ENCODE peak calls at places on chromosomes 5 and 9, in ten cellular contexts. N is GM23338, Y is body of pancreas, R is B cell, V is neural progenitor cell, K is tibial artery, I is AG04450, F is esophagus muscularis mucosa, M is cardiac muscle cell, B is pancreas. G is an unnamed sample.

GRCh38 chr9:128554155-128554862 is 1.9 kb downstream of the SPTAN1 start:
- DNase-seq in B (no peak), F (no peak), V (peak; percentile 85), Y (peak; percentile 70), N (peak; percentile 88), R (no peak), M (peak; percentile 85), I (peak; percentile 79), K (peak; percentile 66), G (peak; percentile 91)

GRCh38 chr5:34738381-34738780 is 82.3 kb downstream of the RAI14 start:
- DNase-seq in M (no peak), R (no peak), Y (no peak), K (no peak), B (no peak), F (no peak), N (no peak), V (no peak), I (no peak), G (no peak)

GRCh38 chr5:5650949-5651348 is 228.5 kb downstream of the ICE1 start:
- DNase-seq in N (no peak), F (no peak), R (no peak), B (no peak), K (no peak), I (no peak), Y (no peak), V (no peak), M (no peak), G (no peak)

GRCh38 chr5:32428426-32428825 is 16.1 kb downstream of the ZFR start:
- DNase-seq in M (no peak), F (no peak), I (no peak), R (no peak), K (no peak), Y (no peak), V (no peak), B (no peak), N (no peak), G (no peak)

GRCh38 chr5:143562935-143563334 is 159.4 kb upstream of the NR3C1 start:
- DNase-seq in B (no peak), I (no peak), N (no peak), M (no peak), F (no peak), Y (peak; percentile 57), R (no peak), V (no peak), K (peak; percentile 45), G (no peak)

GRCh38 chr9:35864695-35865255 is 5.4 kb downstream of the OR13J1 start:
- DNase-seq in F (peak; percentile 83), Y (no peak), K (no peak), I (no peak), V (no peak), M (no peak), R (no peak), N (no peak), B (no peak), G (no peak)

GRCh38 chr5:112106878-112107277 is 312.2 kb downstream of the EPB41L4A start:
- DNase-seq in N (no peak), I (no peak), R (no peak), B (no peak), Y (no peak), K (no peak), M (no peak), F (no peak), V (no peak), G (no peak)

GRCh38 chr5:91266184-91266705 is 116.9 kb downstream of the ARRDC3 start:
- DNase-seq in V (no peak), F (no peak), K (no peak), I (no peak), M (no peak), B (no peak), Y (no peak), R (no peak), N (no peak), G (peak; percentile 68)

GRCh38 chr5:151093476-151093889 is 12.6 kb upstream of the TNIP1 start:
- DNase-seq in F (no peak), R (no peak), N (no peak), I (no peak), M (no peak), K (peak; percentile 78), B (no peak), V (no peak), Y (peak; percentile 63), G (peak; percentile 97)

GRCh38 chr5:179762079-179762780 is 29.6 kb downstream of the MAML1 start:
- DNase-seq in M (no peak), Y (no peak), K (no peak), B (no peak), I (no peak), F (no peak), R (peak; percentile 58), V (no peak), N (peak; percentile 27), G (peak; percentile 61)

DNA sequence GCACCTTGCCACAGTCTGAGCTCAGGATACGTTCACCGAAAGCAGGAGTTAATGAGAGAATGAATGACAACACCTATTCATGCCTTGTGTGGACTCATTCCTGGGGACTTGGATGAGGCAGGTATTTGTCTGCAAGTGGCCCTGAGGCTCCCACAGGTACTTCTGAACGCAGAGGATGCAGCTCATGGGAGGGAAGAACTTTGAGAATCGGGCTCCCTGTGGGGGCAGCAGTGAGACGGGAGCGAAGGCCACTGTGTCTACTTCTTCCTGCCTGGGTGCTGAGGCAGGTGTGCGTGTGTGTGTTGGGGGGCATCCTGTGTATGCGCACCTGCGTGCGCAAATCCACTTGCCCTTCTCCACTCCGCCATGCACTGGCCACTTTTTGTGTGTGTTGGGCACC is 42.2 kb downstream of the PTPN3 start:
- DNase-seq in R (no peak), F (no peak), V (no peak), N (peak; percentile 70), K (no peak), M (no peak), I (no peak), Y (no peak), B (no peak), G (no peak)
- TF ChIP-seq CTCF in R (no peak), F (no peak), V (peak; percentile 8), N (no peak), K (no peak), M (no peak), I (no peak), Y (no peak), B (no peak), G (no peak)

GRCh38 chr5:72917371-72917776 is 38.5 kb upstream of the FCHO2 start:
- DNase-seq in R (no peak), F (no peak), B (no peak), K (no peak), V (no peak), I (no peak), Y (no peak), M (no peak), N (no peak), G (no peak)

GRCh38 chr5:72921103-72921502 is 34.7 kb upstream of the FCHO2 start:
- DNase-seq in N (no peak), V (no peak), B (no peak), K (no peak), R (no peak), M (no peak), F (no peak), I (no peak), Y (no peak), G (no peak)

GRCh38 chr5:72925336-72926010 is 30.4 kb upstream of the FCHO2 start:
- DNase-seq in V (no peak), R (no peak), I (no peak), N (no peak), Y (no peak), B (peak; percentile 54), F (no peak), M (no peak), K (no peak), G (no peak)

GRCh38 chr5:72921886-72922285 is 34.0 kb upstream of the FCHO2 start:
- DNase-seq in B (no peak), N (no peak), R (no peak), M (peak; percentile 9), K (no peak), F (no peak), I (no peak), V (no peak), Y (no peak), G (no peak)

DNA sequence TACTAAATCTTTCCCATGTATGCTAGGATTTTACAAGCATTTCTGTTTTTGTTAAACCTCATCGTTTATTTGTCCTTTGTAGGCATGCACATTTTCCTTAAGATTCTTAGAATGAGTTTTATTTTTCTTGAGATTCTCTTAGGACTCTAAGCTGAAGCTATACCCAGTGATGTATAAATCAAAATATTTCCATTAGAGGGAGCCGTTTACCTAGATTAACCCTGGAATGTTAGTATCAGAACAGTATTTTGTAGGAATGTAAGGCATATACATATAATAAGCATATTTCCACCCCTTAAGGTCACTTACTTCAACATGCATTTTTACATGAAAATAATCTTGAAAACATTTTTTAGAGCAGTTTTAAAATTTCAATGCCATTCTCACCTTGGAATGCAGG is 35.2 kb upstream of the FCHO2 start:
- DNase-seq in I (no peak), V (peak; percentile 8), R (no peak), M (no peak), K (no peak), F (no peak), Y (no peak), B (no peak), N (peak; percentile 54), G (peak; percentile 27)
- TF ChIP-seq CTCF in I (peak; percentile 48), V (peak; percentile 53), R (no peak), M (peak; percentile 21), K (peak; percentile 11), F (no peak), Y (peak; percentile 36), B (no peak), N (peak; percentile 70), G (peak; percentile 71)

DNA sequence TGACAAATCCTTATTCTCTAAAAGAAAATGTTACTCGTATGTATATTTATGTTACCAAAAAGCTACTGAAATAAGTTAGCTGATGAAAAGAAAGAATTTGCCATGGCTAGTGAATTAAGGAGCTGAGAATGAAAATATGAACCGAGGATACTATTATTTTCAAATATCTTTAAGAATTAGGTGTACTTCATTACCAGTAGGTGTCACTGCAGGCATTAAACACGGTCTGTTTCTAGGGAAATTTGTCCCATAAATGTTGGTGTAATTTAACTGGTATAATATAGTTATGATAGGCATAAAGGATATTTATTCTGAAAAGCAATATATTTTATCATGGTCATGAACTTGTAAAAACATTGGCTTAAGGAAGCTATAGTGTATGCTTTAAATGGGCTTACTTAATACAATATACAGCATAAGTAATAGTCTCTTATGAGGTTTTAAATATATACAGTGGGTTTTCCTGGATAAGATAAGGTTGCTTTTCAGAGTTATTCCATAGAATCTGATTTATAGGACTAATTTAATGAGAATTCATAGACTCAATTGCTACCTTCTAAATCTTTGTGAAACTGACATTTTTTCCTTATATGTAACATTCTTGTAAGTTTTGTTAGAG is 72.4 kb upstream of the MPDZ start:
- DNase-seq in M (peak; percentile 61), N (peak; percentile 65), R (no peak), V (peak; percentile 64), B (no peak), Y (peak; percentile 4), K (no peak), I (peak; percentile 11), F (no peak), G (peak; percentile 54)
- TF ChIP-seq CTCF in M (peak; percentile 56), N (peak; percentile 90), R (peak; percentile 46), V (peak; percentile 80), B (peak; percentile 35), Y (peak; percentile 51), K (peak; percentile 66), I (peak; percentile 60), F (peak; percentile 71), G (peak; percentile 83)

DNA sequence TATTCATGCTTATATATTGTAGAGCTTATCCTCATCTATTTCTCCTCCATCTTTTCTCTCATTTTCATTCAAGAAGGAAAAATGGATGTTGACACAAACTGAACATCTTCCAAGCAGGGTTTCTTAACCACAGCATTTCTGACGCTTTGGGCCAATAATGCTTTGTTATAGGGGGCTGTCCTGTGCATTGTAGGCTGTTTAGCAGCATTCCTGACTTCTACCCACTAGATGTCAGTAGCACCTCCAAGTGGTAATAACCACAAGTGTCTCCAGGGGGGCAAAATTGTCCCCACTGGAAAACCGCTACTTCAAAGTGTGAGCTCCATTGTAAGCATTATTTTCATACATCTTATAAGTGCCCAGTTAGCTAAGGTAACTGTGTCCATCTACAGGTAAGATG is 2.6 kb upstream of the TXNDC8 start:
- DNase-seq in I (no peak), M (peak; percentile 21), K (no peak), N (peak; percentile 65), R (no peak), V (peak; percentile 50), F (no peak), B (no peak), Y (no peak), G (peak; percentile 9)
- TF ChIP-seq CTCF in I (peak; percentile 48), M (peak; percentile 59), K (no peak), N (peak; percentile 66), R (no peak), V (peak; percentile 53), F (no peak), B (no peak), Y (no peak), G (peak; percentile 72)